ENCODE peak calls at places on chromosomes 5 and 9, in nine cellular contexts. B is activated naive CD4-positive, alpha-beta T cell treated with Interleukin-2 at 50 U/mL for 16 hours; G is M059J; O is AG20443; U is HEK293T; M is spleen; L is stimulated activated CD4-positive, alpha-beta T cell treated with anti-CD3 and anti-CD28 coated beads, Interleukin-15, amount 100 ng/mL, for 24 hours; Z is endothelial cell; T is colonic mucosa. N is an unnamed sample.

GRCh38 chr5:83955916-83956315 is 235.3 kb upstream of the HAPLN1 start:
- DNase-seq in B (no peak), G (peak), O (peak), U (no peak), M (no peak), L (no peak), Z (no peak), T (no peak), N (no peak)

GRCh38 chr5:4737868-4738267 is 402.3 kb upstream of the ADAMTS16 start:
- DNase-seq in B (no peak), G (no peak), O (no peak), U (no peak), M (no peak), L (no peak), Z (no peak), T (no peak), N (no peak)

GRCh38 chr5:54469655-54470054 is 14.2 kb downstream of the HSPB3 start:
- DNase-seq in B (no peak), G (peak), O (peak), U (no peak), M (no peak), L (no peak), Z (no peak), T (no peak), N (no peak)

GRCh38 chr5:115986358-115986757 is 24.1 kb downstream of the LVRN start:
- DNase-seq in B (no peak), G (no peak), O (peak), U (no peak), M (no peak), L (no peak), Z (no peak), T (no peak), N (no peak)

GRCh38 chr9:27572566-27572917 is 739 bp downstream of the C9orf72 start:
- DNase-seq in B (no peak), G (peak), O (peak), U (peak), M (no peak), L (no peak), Z (peak), T (no peak), N (no peak)

GRCh38 chr9:121814594-121814993 is 163.2 kb downstream of the DAB2IP start:
- DNase-seq in B (no peak), G (no peak), O (no peak), U (no peak), M (no peak), L (no peak), Z (no peak), T (no peak), N (no peak)

GRCh38 chr9:93578844-93579243 is 2.5 kb downstream of the PHF2 start:
- DNase-seq in B (no peak), G (no peak), O (no peak), U (no peak), M (no peak), L (no peak), Z (no peak), T (no peak), N (no peak)

GRCh38 chr5:570886-571285 is 41.3 kb upstream of the CEP72 start:
- DNase-seq in B (no peak), G (no peak), O (no peak), U (no peak), M (no peak), L (no peak), Z (no peak), T (no peak), N (no peak)

GRCh38 chr9:38065369-38066075 is 3.5 kb downstream of the SHB start:
- DNase-seq in B (no peak), G (no peak), O (no peak), U (no peak), M (no peak), L (no peak), Z (no peak), T (no peak), N (no peak)

GRCh38 chr9:116060631-116061030 is 93.0 kb upstream of the PAPPA start:
- DNase-seq in B (no peak), G (no peak), O (no peak), U (no peak), M (no peak), L (no peak), Z (no peak), T (no peak), N (no peak)

GRCh38 chr9:94920439-94920951 is 194.0 kb downstream of the AOPEP start:
- DNase-seq in B (no peak), G (peak), O (peak), U (no peak), M (no peak), L (no peak), Z (no peak), T (no peak), N (no peak)

GRCh38 chr5:114407783-114408182 is 45.9 kb downstream of the KCNN2 start:
- DNase-seq in B (no peak), G (no peak), O (no peak), U (no peak), M (no peak), L (no peak), Z (no peak), T (no peak), N (no peak)

N was measured in activated gamma-delta T cell treated with anti-CD3 and anti-CD28 coated beads, Interleukin-2, amount 50 U/mL, for 16 hours.